ENCODE peak calls at places on chromosome 17, in six cellular contexts. N is renal cortical epithelial cell, W is putamen, G is NCI-H2081, Z is ACHN, M is WTC11. C is an unnamed sample.

GRCh38 chr17:65000798-65001197 is 55.7 kb downstream of the GNA13 start:
- DNase-seq in W (no peak), Z (no peak), G (no peak), N (no peak), M (no peak), C (no peak)

GRCh38 chr17:2111691-2112090 is 56.8 kb downstream of the HIC1 start:
- DNase-seq in W (no peak), M (no peak), Z (no peak), N (no peak), G (no peak), C (no peak)

GRCh38 chr17:3512512-3513171 is 36.8 kb downstream of the ASPA start:
- DNase-seq in M (peak), G (no peak), W (peak), Z (no peak), N (no peak), C (peak)

GRCh38 chr17:29778936-29779811 is 150.9 kb downstream of the SSH2 start:
- DNase-seq in N (peak), M (peak), G (peak), W (peak), Z (peak), C (peak)

GRCh38 chr17:75502746-75503329 is 12.5 kb downstream of the CASKIN2 start:
- DNase-seq in W (no peak), Z (no peak), M (no peak), G (no peak), N (no peak), C (no peak)

GRCh38 chr17:55769625-55770000 is 18.8 kb downstream of the PCTP start:
- DNase-seq in M (no peak), W (no peak), G (no peak), N (peak), Z (peak), C (no peak)

GRCh38 chr17:10640475-10640874 is 16.6 kb downstream of the MYH3 start:
- DNase-seq in N (no peak), Z (no peak), G (no peak), W (no peak), M (no peak), C (no peak)

GRCh38 chr17:31724026-31724425 is 135.0 kb downstream of the COPRS start:
- DNase-seq in G (no peak), N (peak), Z (no peak), M (no peak), W (no peak), C (no peak)

GRCh38 chr17:2595200-2595599 is 1.7 kb downstream of the PAFAH1B1 start:
- DNase-seq in Z (no peak), G (no peak), W (no peak), N (no peak), M (no peak), C (no peak)

GRCh38 chr17:68868708-68869107 is 86.5 kb downstream of the ABCA8 start:
- DNase-seq in M (no peak), N (peak), Z (no peak), W (no peak), G (no peak), C (no peak)

GRCh38 chr17:29760279-29760721 is 137.6 kb upstream of the CORO6 start:
- DNase-seq in Z (peak), W (no peak), M (no peak), N (peak), G (no peak), C (no peak)

GRCh38 chr17:82320956-82321927 is 3.8 kb upstream of the CD7 start:
- DNase-seq in M (peak), Z (peak), G (peak), W (no peak), N (no peak), C (no peak)

GRCh38 chr17:71379512-71379911 is 741.3 kb upstream of the SOX9 start:
- DNase-seq in G (no peak), M (no peak), Z (no peak), W (no peak), N (no peak), C (no peak)

GRCh38 chr17:42184717-42185496 is at the start of gene HCRT:
- DNase-seq in W (peak), M (no peak), Z (no peak), G (no peak), N (no peak), C (no peak)

GRCh38 chr17:52384695-52385094 is 226.2 kb upstream of the CA10 start:
- DNase-seq in W (no peak), N (no peak), Z (no peak), M (no peak), G (no peak), C (no peak)

GRCh38 chr17:41548844-41549595 is 20.9 kb upstream of the KRT19 start:
- DNase-seq in M (peak), Z (peak), N (peak), W (peak), G (peak), C (peak)

GRCh38 chr17:78529871-78530670 is 47.1 kb downstream of the DNAH17 start:
- DNase-seq in G (peak), W (peak), N (no peak), M (no peak), Z (no peak), C (peak)

GRCh38 chr17:45061606-45062205 is 589 bp downstream of the NMT1 start:
- DNase-seq in M (no peak), G (no peak), N (no peak), Z (no peak), W (no peak), C (no peak)

GRCh38 chr17:30271102-30271501 is 20.6 kb downstream of the BLMH start:
- DNase-seq in M (no peak), N (no peak), G (no peak), Z (peak), W (no peak), C (no peak)

GRCh38 chr17:78142113-78142861 is 3.9 kb upstream of the C17orf99 start:
- DNase-seq in Z (peak), M (no peak), G (no peak), W (no peak), N (peak), C (no peak)

GRCh38 chr17:40358323-40359038 is 6.1 kb downstream of the GJD3 start:
- DNase-seq in G (peak), W (peak), M (peak), Z (peak), N (peak), C (peak)

GRCh38 chr17:40415390-40415789 is 2.3 kb downstream of the TOP2A start:
- DNase-seq in G (peak), M (no peak), W (no peak), Z (peak), N (peak), C (no peak)

GRCh38 chr17:66855204-66855603 is 20.3 kb downstream of the CACNG5 start:
- DNase-seq in N (no peak), Z (no peak), G (no peak), W (no peak), M (peak), C (no peak)